ENCODE peak calls at places on chromosomes 16 and 17, in ten cellular contexts. J is NCI-H774; N is iPS-NIHi11; L is effector CD4-positive, alpha-beta T cell; W is activated CD8-positive, alpha-beta memory T cell treated with anti-CD3 and anti-CD28 coated beads for 48 hours; T is anterior cingulate cortex; U is HCEC 1CT; B is GM23248; F is BJ; D is EL. H is an unnamed sample.

GRCh38 chr16:76913046-76913445 is 277.9 kb upstream of the MON1B start:
- DNase-seq in J (no peak), N (no peak), L (no peak), W (no peak), T (no peak), U (no peak), B (peak; percentile 3), F (no peak), D (no peak), H (no peak)

GRCh38 chr17:78378225-78379133 is at the start of gene PGS1:
- DNase-seq in J (peak; percentile 90), N (peak; percentile 87), L (peak; percentile 76), W (peak; percentile 83), T (peak; percentile 73), U (peak; percentile 76), B (peak; percentile 89), F (no peak), D (peak; percentile 75), H (peak; percentile 86)

GRCh38 chr16:35574454-35575431 is 2115.3 kb downstream of the TP53TG3F start:
- DNase-seq in J (no peak), N (no peak), L (no peak), W (no peak), T (no peak), U (no peak), B (no peak), F (no peak), D (no peak), H (no peak)

GRCh38 chr17:57242148-57242547 is 14.2 kb upstream of the MSI2 start:
- DNase-seq in J (no peak), N (no peak), L (no peak), W (no peak), T (no peak), U (no peak), B (no peak), F (no peak), D (no peak), H (no peak)

GRCh38 chr17:8151120-8151640 is 1.0 kb downstream of the PER1 start:
- DNase-seq in J (peak; percentile 33), N (peak; percentile 86), L (peak; percentile 88), W (peak; percentile 58), T (peak; percentile 88), U (peak; percentile 85), B (peak; percentile 93), F (no peak), D (peak; percentile 83), H (peak; percentile 77)

GRCh38 chr16:77057161-77057736 is 133.7 kb upstream of the MON1B start:
- DNase-seq in J (no peak), N (no peak), L (no peak), W (no peak), T (no peak), U (no peak), B (no peak), F (no peak), D (no peak), H (no peak)

GRCh38 chr17:12853921-12854320 is 64.6 kb downstream of the ARHGAP44 start:
- DNase-seq in J (no peak), N (peak; percentile 20), L (no peak), W (no peak), T (no peak), U (no peak), B (no peak), F (no peak), D (no peak), H (peak; percentile 36)

GRCh38 chr17:76278952-76279741 is 14.0 kb downstream of the UBALD2 start:
- DNase-seq in J (peak; percentile 87), N (peak; percentile 98), L (peak; percentile 82), W (no peak), T (peak; percentile 89), U (peak; percentile 59), B (peak; percentile 81), F (no peak), D (peak; percentile 77), H (peak; percentile 91)

GRCh38 chr16:12078405-12079245 is 102.1 kb downstream of the SNX29 start:
- DNase-seq in J (no peak), N (no peak), L (no peak), W (no peak), T (no peak), U (no peak), B (no peak), F (no peak), D (no peak), H (no peak)

GRCh38 chr17:81961087-81961514 is at the start of gene NOTUM:
- DNase-seq in J (peak; percentile 11), N (peak; percentile 85), L (no peak), W (no peak), T (no peak), U (peak; percentile 16), B (peak; percentile 61), F (no peak), D (peak; percentile 42), H (peak; percentile 79)

GRCh38 chr17:48647103-48647963 is 21.2 kb upstream of the HOXB9 start:
- DNase-seq in J (peak; percentile 23), N (peak; percentile 68), L (no peak), W (no peak), T (no peak), U (no peak), B (peak; percentile 36), F (no peak), D (no peak), H (peak; percentile 80)

GRCh38 chr17:75864448-75864871 is 9.3 kb upstream of the WBP2 start:
- DNase-seq in J (no peak), N (no peak), L (no peak), W (no peak), T (no peak), U (peak; percentile 70), B (peak; percentile 81), F (peak; percentile 63), D (peak; percentile 41), H (peak; percentile 74)

GRCh38 chr16:88857728-88858339 is 907 bp downstream of the TRAPPC2L start:
- DNase-seq in J (no peak), N (peak; percentile 86), L (peak; percentile 68), W (peak; percentile 52), T (peak; percentile 78), U (peak; percentile 70), B (peak; percentile 92), F (peak; percentile 11), D (peak; percentile 69), H (peak; percentile 80)